ENCODE peak calls at places on chromosomes 5 and 9, in five cellular contexts. One of them, this sample, is unnamed.

GRCh38 chr5:1315709-1316587 is 21.1 kb upstream of the TERT start:
- DNase-seq in fibroblast of lung: peak
- DNase-seq in stimulated activated CD8-positive, alpha-beta memory T cell treated with anti-CD3 and anti-CD28 coated beads, Interleukin-12 subunit alpha, Interleukin-12 subunit beta, amount 100 ng/mL, for 4 hours: no peak
- DNase-seq in NCI-H1436 treated with DMSO at 0.1 percent for 48 hours: peak
- DNase-seq in activated naive CD4-positive, alpha-beta T cell: no peak
- DNase-seq in this sample: peak

GRCh38 chr5:75558972-75559632 is 47.4 kb downstream of the POLK start:
- DNase-seq in NCI-H1436 treated with DMSO at 0.1 percent for 48 hours: no peak
- DNase-seq in stimulated activated CD8-positive, alpha-beta memory T cell treated with anti-CD3 and anti-CD28 coated beads, Interleukin-12 subunit alpha, Interleukin-12 subunit beta, amount 100 ng/mL, for 4 hours: no peak
- DNase-seq in activated naive CD4-positive, alpha-beta T cell: no peak
- DNase-seq in fibroblast of lung: peak
- DNase-seq in this sample: no peak

GRCh38 chr9:36407122-36407723 is 7.2 kb upstream of the RNF38 start:
- DNase-seq in NCI-H1436 treated with DMSO at 0.1 percent for 48 hours: peak
- DNase-seq in fibroblast of lung: peak
- DNase-seq in activated naive CD4-positive, alpha-beta T cell: no peak
- DNase-seq in stimulated activated CD8-positive, alpha-beta memory T cell treated with anti-CD3 and anti-CD28 coated beads, Interleukin-12 subunit alpha, Interleukin-12 subunit beta, amount 100 ng/mL, for 4 hours: peak
- DNase-seq in this sample: peak

GRCh38 chr5:169548315-169548714 is 35.3 kb upstream of the SPDL1 start:
- DNase-seq in activated naive CD4-positive, alpha-beta T cell: no peak
- DNase-seq in stimulated activated CD8-positive, alpha-beta memory T cell treated with anti-CD3 and anti-CD28 coated beads, Interleukin-12 subunit alpha, Interleukin-12 subunit beta, amount 100 ng/mL, for 4 hours: no peak
- DNase-seq in fibroblast of lung: peak
- DNase-seq in NCI-H1436 treated with DMSO at 0.1 percent for 48 hours: no peak
- DNase-seq in this sample: no peak

GRCh38 chr9:129336601-129337286 is 158.7 kb upstream of the IER5L start:
- DNase-seq in NCI-H1436 treated with DMSO at 0.1 percent for 48 hours: no peak
- DNase-seq in stimulated activated CD8-positive, alpha-beta memory T cell treated with anti-CD3 and anti-CD28 coated beads, Interleukin-12 subunit alpha, Interleukin-12 subunit beta, amount 100 ng/mL, for 4 hours: no peak
- DNase-seq in activated naive CD4-positive, alpha-beta T cell: no peak
- DNase-seq in fibroblast of lung: peak
- DNase-seq in this sample: peak

GRCh38 chr5:7849531-7850240 is 1.2 kb downstream of the CFAP90 start:
- DNase-seq in activated naive CD4-positive, alpha-beta T cell: no peak
- DNase-seq in fibroblast of lung: no peak
- DNase-seq in stimulated activated CD8-positive, alpha-beta memory T cell treated with anti-CD3 and anti-CD28 coated beads, Interleukin-12 subunit alpha, Interleukin-12 subunit beta, amount 100 ng/mL, for 4 hours: no peak
- DNase-seq in NCI-H1436 treated with DMSO at 0.1 percent for 48 hours: no peak
- DNase-seq in this sample: no peak

GRCh38 chr9:3088166-3088702 is 244.3 kb upstream of the PUM3 start:
- DNase-seq in activated naive CD4-positive, alpha-beta T cell: no peak
- DNase-seq in stimulated activated CD8-positive, alpha-beta memory T cell treated with anti-CD3 and anti-CD28 coated beads, Interleukin-12 subunit alpha, Interleukin-12 subunit beta, amount 100 ng/mL, for 4 hours: no peak
- DNase-seq in fibroblast of lung: no peak
- DNase-seq in NCI-H1436 treated with DMSO at 0.1 percent for 48 hours: no peak
- DNase-seq in this sample: no peak

GRCh38 chr5:143527808-143528207 is 124.3 kb upstream of the NR3C1 start:
- DNase-seq in stimulated activated CD8-positive, alpha-beta memory T cell treated with anti-CD3 and anti-CD28 coated beads, Interleukin-12 subunit alpha, Interleukin-12 subunit beta, amount 100 ng/mL, for 4 hours: no peak
- DNase-seq in fibroblast of lung: no peak
- DNase-seq in activated naive CD4-positive, alpha-beta T cell: no peak
- DNase-seq in NCI-H1436 treated with DMSO at 0.1 percent for 48 hours: no peak
- DNase-seq in this sample: no peak

GRCh38 chr9:119698535-119698934 is 329.3 kb upstream of the BRINP1 start:
- DNase-seq in fibroblast of lung: no peak
- DNase-seq in stimulated activated CD8-positive, alpha-beta memory T cell treated with anti-CD3 and anti-CD28 coated beads, Interleukin-12 subunit alpha, Interleukin-12 subunit beta, amount 100 ng/mL, for 4 hours: no peak
- DNase-seq in NCI-H1436 treated with DMSO at 0.1 percent for 48 hours: no peak
- DNase-seq in activated naive CD4-positive, alpha-beta T cell: no peak
- DNase-seq in this sample: no peak

GRCh38 chr9:42388146-42388690 is 204.8 kb downstream of the SPATA31A6 start:
- DNase-seq in activated naive CD4-positive, alpha-beta T cell: no peak
- DNase-seq in fibroblast of lung: no peak
- DNase-seq in stimulated activated CD8-positive, alpha-beta memory T cell treated with anti-CD3 and anti-CD28 coated beads, Interleukin-12 subunit alpha, Interleukin-12 subunit beta, amount 100 ng/mL, for 4 hours: no peak
- DNase-seq in NCI-H1436 treated with DMSO at 0.1 percent for 48 hours: no peak
- DNase-seq in this sample: peak

GRCh38 chr5:149807614-149808013 is 77.5 kb downstream of the PPARGC1B start:
- DNase-seq in activated naive CD4-positive, alpha-beta T cell: no peak
- DNase-seq in fibroblast of lung: no peak
- DNase-seq in NCI-H1436 treated with DMSO at 0.1 percent for 48 hours: no peak
- DNase-seq in stimulated activated CD8-positive, alpha-beta memory T cell treated with anti-CD3 and anti-CD28 coated beads, Interleukin-12 subunit alpha, Interleukin-12 subunit beta, amount 100 ng/mL, for 4 hours: no peak
- DNase-seq in this sample: no peak

GRCh38 chr9:130936285-130937117 is 2.5 kb downstream of the FIBCD1 start:
- DNase-seq in activated naive CD4-positive, alpha-beta T cell: no peak
- DNase-seq in NCI-H1436 treated with DMSO at 0.1 percent for 48 hours: no peak
- DNase-seq in fibroblast of lung: peak
- DNase-seq in stimulated activated CD8-positive, alpha-beta memory T cell treated with anti-CD3 and anti-CD28 coated beads, Interleukin-12 subunit alpha, Interleukin-12 subunit beta, amount 100 ng/mL, for 4 hours: no peak
- DNase-seq in this sample: peak

GRCh38 chr5:108149369-108149768 is 232.5 kb downstream of the FBXL17 start:
- DNase-seq in fibroblast of lung: no peak
- DNase-seq in NCI-H1436 treated with DMSO at 0.1 percent for 48 hours: no peak
- DNase-seq in activated naive CD4-positive, alpha-beta T cell: no peak
- DNase-seq in stimulated activated CD8-positive, alpha-beta memory T cell treated with anti-CD3 and anti-CD28 coated beads, Interleukin-12 subunit alpha, Interleukin-12 subunit beta, amount 100 ng/mL, for 4 hours: no peak
- DNase-seq in this sample: no peak

GRCh38 chr5:130335116-130335515 is 430.9 kb downstream of the CHSY3 start:
- DNase-seq in activated naive CD4-positive, alpha-beta T cell: no peak
- DNase-seq in fibroblast of lung: peak
- DNase-seq in NCI-H1436 treated with DMSO at 0.1 percent for 48 hours: no peak
- DNase-seq in stimulated activated CD8-positive, alpha-beta memory T cell treated with anti-CD3 and anti-CD28 coated beads, Interleukin-12 subunit alpha, Interleukin-12 subunit beta, amount 100 ng/mL, for 4 hours: no peak
- DNase-seq in this sample: no peak

GRCh38 chr5:115816226-115817042 is at the start of gene CDO1:
- DNase-seq in stimulated activated CD8-positive, alpha-beta memory T cell treated with anti-CD3 and anti-CD28 coated beads, Interleukin-12 subunit alpha, Interleukin-12 subunit beta, amount 100 ng/mL, for 4 hours: no peak
- DNase-seq in fibroblast of lung: peak
- DNase-seq in NCI-H1436 treated with DMSO at 0.1 percent for 48 hours: no peak
- DNase-seq in activated naive CD4-positive, alpha-beta T cell: no peak
- DNase-seq in this sample: no peak

GRCh38 chr9:87800456-87800855 is 74.5 kb downstream of the CTSL start:
- DNase-seq in activated naive CD4-positive, alpha-beta T cell: no peak
- DNase-seq in NCI-H1436 treated with DMSO at 0.1 percent for 48 hours: no peak
- DNase-seq in fibroblast of lung: no peak
- DNase-seq in stimulated activated CD8-positive, alpha-beta memory T cell treated with anti-CD3 and anti-CD28 coated beads, Interleukin-12 subunit alpha, Interleukin-12 subunit beta, amount 100 ng/mL, for 4 hours: no peak
- DNase-seq in this sample: no peak

GRCh38 chr9:122144836-122145235 is 14.7 kb downstream of the NDUFA8 start:
- DNase-seq in fibroblast of lung: peak
- DNase-seq in stimulated activated CD8-positive, alpha-beta memory T cell treated with anti-CD3 and anti-CD28 coated beads, Interleukin-12 subunit alpha, Interleukin-12 subunit beta, amount 100 ng/mL, for 4 hours: no peak
- DNase-seq in NCI-H1436 treated with DMSO at 0.1 percent for 48 hours: no peak
- DNase-seq in activated naive CD4-positive, alpha-beta T cell: no peak
- DNase-seq in this sample: peak

GRCh38 chr9:138058181-138058580 is 180.6 kb downstream of the CACNA1B start:
- DNase-seq in stimulated activated CD8-positive, alpha-beta memory T cell treated with anti-CD3 and anti-CD28 coated beads, Interleukin-12 subunit alpha, Interleukin-12 subunit beta, amount 100 ng/mL, for 4 hours: no peak
- DNase-seq in NCI-H1436 treated with DMSO at 0.1 percent for 48 hours: no peak
- DNase-seq in fibroblast of lung: no peak
- DNase-seq in activated naive CD4-positive, alpha-beta T cell: no peak
- DNase-seq in this sample: no peak

GRCh38 chr5:28217695-28218094 is 1179.3 kb upstream of the CDH9 start:
- DNase-seq in NCI-H1436 treated with DMSO at 0.1 percent for 48 hours: no peak
- DNase-seq in fibroblast of lung: no peak
- DNase-seq in activated naive CD4-positive, alpha-beta T cell: no peak
- DNase-seq in stimulated activated CD8-positive, alpha-beta memory T cell treated with anti-CD3 and anti-CD28 coated beads, Interleukin-12 subunit alpha, Interleukin-12 subunit beta, amount 100 ng/mL, for 4 hours: no peak
- DNase-seq in this sample: no peak

GRCh38 chr9:92179286-92180002 is 64.2 kb upstream of the SPTLC1 start:
- DNase-seq in fibroblast of lung: no peak
- DNase-seq in activated naive CD4-positive, alpha-beta T cell: no peak
- DNase-seq in NCI-H1436 treated with DMSO at 0.1 percent for 48 hours: no peak
- DNase-seq in stimulated activated CD8-positive, alpha-beta memory T cell treated with anti-CD3 and anti-CD28 coated beads, Interleukin-12 subunit alpha, Interleukin-12 subunit beta, amount 100 ng/mL, for 4 hours: no peak
- DNase-seq in this sample: peak

GRCh38 chr9:75616841-75617566 is 273.5 kb upstream of the PCSK5 start:
- DNase-seq in fibroblast of lung: no peak
- DNase-seq in activated naive CD4-positive, alpha-beta T cell: no peak
- DNase-seq in NCI-H1436 treated with DMSO at 0.1 percent for 48 hours: no peak
- DNase-seq in stimulated activated CD8-positive, alpha-beta memory T cell treated with anti-CD3 and anti-CD28 coated beads, Interleukin-12 subunit alpha, Interleukin-12 subunit beta, amount 100 ng/mL, for 4 hours: no peak
- DNase-seq in this sample: no peak

GRCh38 chr9:136508729-136509500 is 26.1 kb upstream of the SEC16A start:
- DNase-seq in activated naive CD4-positive, alpha-beta T cell: no peak
- DNase-seq in fibroblast of lung: no peak
- DNase-seq in stimulated activated CD8-positive, alpha-beta memory T cell treated with anti-CD3 and anti-CD28 coated beads, Interleukin-12 subunit alpha, Interleukin-12 subunit beta, amount 100 ng/mL, for 4 hours: no peak
- DNase-seq in NCI-H1436 treated with DMSO at 0.1 percent for 48 hours: no peak
- DNase-seq in this sample: no peak

GRCh38 chr5:151298063-151298462 is 5.5 kb downstream of the SLC36A3 start:
- DNase-seq in NCI-H1436 treated with DMSO at 0.1 percent for 48 hours: no peak
- DNase-seq in activated naive CD4-positive, alpha-beta T cell: no peak
- DNase-seq in fibroblast of lung: no peak
- DNase-seq in stimulated activated CD8-positive, alpha-beta memory T cell treated with anti-CD3 and anti-CD28 coated beads, Interleukin-12 subunit alpha, Interleukin-12 subunit beta, amount 100 ng/mL, for 4 hours: no peak
- DNase-seq in this sample: peak

GRCh38 chr9:86488794-86489193 is 134.6 kb upstream of the TUT7 start:
- DNase-seq in fibroblast of lung: no peak
- DNase-seq in NCI-H1436 treated with DMSO at 0.1 percent for 48 hours: no peak
- DNase-seq in stimulated activated CD8-positive, alpha-beta memory T cell treated with anti-CD3 and anti-CD28 coated beads, Interleukin-12 subunit alpha, Interleukin-12 subunit beta, amount 100 ng/mL, for 4 hours: no peak
- DNase-seq in activated naive CD4-positive, alpha-beta T cell: no peak
- DNase-seq in this sample: no peak

GRCh38 chr9:80707120-80707519 is 982.2 kb downstream of the TLE1 start:
- DNase-seq in NCI-H1436 treated with DMSO at 0.1 percent for 48 hours: no peak
- DNase-seq in activated naive CD4-positive, alpha-beta T cell: no peak
- DNase-seq in fibroblast of lung: peak
- DNase-seq in stimulated activated CD8-positive, alpha-beta memory T cell treated with anti-CD3 and anti-CD28 coated beads, Interleukin-12 subunit alpha, Interleukin-12 subunit beta, amount 100 ng/mL, for 4 hours: no peak
- DNase-seq in this sample: no peak

GRCh38 chr5:172178301-172179031 is 9.6 kb downstream of the STK10 start:
- DNase-seq in NCI-H1436 treated with DMSO at 0.1 percent for 48 hours: no peak
- DNase-seq in activated naive CD4-positive, alpha-beta T cell: no peak
- DNase-seq in stimulated activated CD8-positive, alpha-beta memory T cell treated with anti-CD3 and anti-CD28 coated beads, Interleukin-12 subunit alpha, Interleukin-12 subunit beta, amount 100 ng/mL, for 4 hours: no peak
- DNase-seq in fibroblast of lung: no peak
- DNase-seq in this sample: peak

GRCh38 chr5:163106098-163106497 is 331.3 kb upstream of the CCNG1 start:
- DNase-seq in fibroblast of lung: no peak
- DNase-seq in NCI-H1436 treated with DMSO at 0.1 percent for 48 hours: no peak
- DNase-seq in stimulated activated CD8-positive, alpha-beta memory T cell treated with anti-CD3 and anti-CD28 coated beads, Interleukin-12 subunit alpha, Interleukin-12 subunit beta, amount 100 ng/mL, for 4 hours: no peak
- DNase-seq in activated naive CD4-positive, alpha-beta T cell: no peak
- DNase-seq in this sample: no peak

GRCh38 chr9:110183208-110184145 is 24.5 kb downstream of the C9orf152 start:
- DNase-seq in stimulated activated CD8-positive, alpha-beta memory T cell treated with anti-CD3 and anti-CD28 coated beads, Interleukin-12 subunit alpha, Interleukin-12 subunit beta, amount 100 ng/mL, for 4 hours: no peak
- DNase-seq in activated naive CD4-positive, alpha-beta T cell: no peak
- DNase-seq in fibroblast of lung: peak
- DNase-seq in NCI-H1436 treated with DMSO at 0.1 percent for 48 hours: peak
- DNase-seq in this sample: peak

This sample was measured in K562.